ENCODE peak calls at places on chromosomes 3 and 15, in six cellular contexts. G, B, R, U, W and S are unnamed samples.

GRCh38 chr15:62455441-62455921 is 290.4 kb upstream of the C2CD4B start:
- DNase-seq in G (no peak), B (peak), R (no peak), U (no peak), W (no peak), S (peak)

GRCh38 chr15:93051236-93052089 is 37.5 kb downstream of the RGMA start:
- DNase-seq in G (no peak), B (no peak), R (no peak), U (no peak), W (no peak), S (no peak)

GRCh38 chr15:64774556-64775523 is 549 bp downstream of the RBPMS2 start:
- DNase-seq in G (no peak), B (peak), R (no peak), U (no peak), W (no peak), S (no peak)

GRCh38 chr3:20462226-20462625 is 276.2 kb upstream of the SGO1 start:
- DNase-seq in G (no peak), B (no peak), R (no peak), U (peak), W (no peak), S (peak)

GRCh38 chr3:62228467-62228866 is 144.9 kb downstream of the FEZF2 start:
- DNase-seq in G (no peak), B (no peak), R (no peak), U (peak), W (no peak), S (no peak)

GRCh38 chr15:77457619-77458265 is 37.1 kb downstream of the HMG20A start:
- DNase-seq in G (peak), B (no peak), R (no peak), U (no peak), W (peak), S (peak)

GRCh38 chr3:111807826-111808225 is 51.2 kb upstream of the PHLDB2 start:
- DNase-seq in G (no peak), B (no peak), R (no peak), U (peak), W (no peak), S (no peak)

GRCh38 chr15:34154725-34155204 is 52.9 kb downstream of the PGBD4 start:
- DNase-seq in G (peak), B (no peak), R (peak), U (peak), W (no peak), S (peak)

GRCh38 chr3:72632129-72632528 is 216.1 kb downstream of the SHQ1 start:
- DNase-seq in G (no peak), B (no peak), R (no peak), U (no peak), W (no peak), S (no peak)

GRCh38 chr3:195209836-195210551 is 61.0 kb downstream of the XXYLT1 start:
- DNase-seq in G (peak), B (no peak), R (no peak), U (no peak), W (peak), S (peak)

GRCh38 chr15:51883436-51883835 is 54.0 kb downstream of the TMOD3 start:
- DNase-seq in G (peak), B (no peak), R (no peak), U (no peak), W (peak), S (peak)

GRCh38 chr3:55532806-55533205 is 45.7 kb upstream of the WNT5A start:
- DNase-seq in G (no peak), B (no peak), R (no peak), U (no peak), W (no peak), S (no peak)

GRCh38 chr3:3031358-3031757 is 78.8 kb downstream of the IL5RA start:
- DNase-seq in G (no peak), B (no peak), R (no peak), U (no peak), W (no peak), S (no peak)

GRCh38 chr3:81249540-81250029 is 511.9 kb downstream of the GBE1 start:
- DNase-seq in G (peak), B (no peak), R (no peak), U (no peak), W (peak), S (no peak)

GRCh38 chr15:82105458-82106205 is 59.8 kb upstream of the MEX3B start:
- DNase-seq in G (peak), B (no peak), R (no peak), U (no peak), W (peak), S (peak)

GRCh38 chr15:77759896-77760592 is 127.3 kb upstream of the LINGO1 start:
- DNase-seq in G (no peak), B (no peak), R (no peak), U (no peak), W (no peak), S (peak)

GRCh38 chr15:78353093-78353492 is 12.9 kb downstream of the CRABP1 start:
- DNase-seq in G (peak), B (no peak), R (no peak), U (no peak), W (no peak), S (no peak)

GRCh38 chr3:29901097-29901496 is 620.2 kb downstream of the RBMS3 start:
- DNase-seq in G (peak), B (no peak), R (no peak), U (no peak), W (no peak), S (no peak)

GRCh38 chr3:39781025-39781424 is 28.4 kb upstream of the MYRIP start:
- DNase-seq in G (no peak), B (no peak), R (no peak), U (no peak), W (no peak), S (no peak)

GRCh38 chr15:82936966-82937647 is 15.4 kb downstream of the HOMER2 start:
- DNase-seq in G (no peak), B (no peak), R (no peak), U (no peak), W (peak), S (no peak)

GRCh38 chr15:41020311-41020710 is 67.0 kb downstream of the CHAC1 start:
- DNase-seq in G (no peak), B (no peak), R (no peak), U (no peak), W (no peak), S (no peak)

GRCh38 chr3:183283886-183284285 is 30.8 kb downstream of the B3GNT5 start:
- DNase-seq in G (no peak), B (no peak), R (no peak), U (no peak), W (no peak), S (peak)

GRCh38 chr15:63364293-63365003 is 17.2 kb downstream of the CA12 start:
- DNase-seq in G (no peak), B (no peak), R (no peak), U (no peak), W (peak), S (no peak)

GRCh38 chr3:113555138-113555537 is 22.8 kb downstream of the SIDT1 start:
- DNase-seq in G (no peak), B (no peak), R (no peak), U (no peak), W (no peak), S (no peak)

GRCh38 chr15:100780208-100780800 is 99.3 kb upstream of the ALDH1A3 start:
- DNase-seq in G (no peak), B (no peak), R (no peak), U (no peak), W (no peak), S (no peak)

GRCh38 chr3:66010348-66011097 is 28.2 kb downstream of the MAGI1 start:
- DNase-seq in G (no peak), B (peak), R (no peak), U (no peak), W (no peak), S (no peak)

DNA sequence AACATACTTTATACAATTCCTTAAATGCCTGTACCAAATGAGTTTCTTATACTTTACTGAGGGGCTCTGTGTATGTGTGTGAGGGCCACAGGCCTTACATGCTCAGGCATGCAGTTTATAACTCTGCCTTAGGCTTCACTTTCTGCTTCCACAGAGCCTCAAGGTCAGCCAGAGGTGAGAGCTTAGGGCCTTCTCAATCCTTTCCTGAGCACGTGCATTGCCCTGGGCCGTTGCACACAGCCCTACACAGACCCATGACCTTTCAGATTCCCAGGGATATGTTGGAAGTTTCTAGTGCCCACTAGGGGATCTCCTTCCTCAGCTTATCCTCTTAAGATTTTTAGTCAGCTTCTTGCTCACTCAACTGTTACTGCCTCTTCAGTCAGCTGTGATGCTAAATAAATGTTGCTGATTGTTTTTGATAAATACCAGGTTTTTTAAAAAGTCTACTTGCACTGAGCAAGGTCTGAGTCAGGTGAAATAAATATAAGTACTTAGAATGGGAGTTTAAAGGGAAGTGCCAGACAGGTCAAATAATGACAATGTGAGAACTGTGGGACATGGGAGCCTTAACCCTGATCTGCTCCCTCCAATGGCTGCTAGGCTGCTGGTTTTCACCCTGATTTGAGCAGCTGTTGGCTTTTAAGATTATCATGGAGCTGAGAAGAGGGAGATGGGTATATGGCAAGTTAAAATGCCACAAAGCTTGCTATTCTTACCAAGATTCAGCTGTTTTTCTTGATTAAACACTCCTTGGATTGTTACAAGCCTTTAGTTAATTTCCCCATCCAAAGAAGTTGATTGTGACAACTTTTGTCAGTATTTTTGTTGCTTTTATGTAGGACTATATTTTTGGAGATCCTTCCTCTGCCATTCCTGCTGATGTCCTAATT is 169.5 kb downstream of the PLD1 start:
- DNase-seq in G (peak), B (peak), R (no peak), U (no peak), W (peak), S (peak)
- TF ChIP-seq CTCF in G (peak), B (peak), R (no peak), U (peak), W (peak), S (peak)

GRCh38 chr15:25054943-25055342 is 100.2 kb downstream of the SNRPN start:
- DNase-seq in G (no peak), B (no peak), R (no peak), U (no peak), W (no peak), S (no peak)
- H3K4me3 ChIP-seq in G (no peak), B (no peak), R (no peak), U (no peak), W (no peak), S (no peak)

GRCh38 chr15:44195151-44195740 is at the start of gene FRMD5:
- DNase-seq in G (peak), B (peak), R (peak), U (no peak), W (peak), S (peak)
- TF ChIP-seq CTCF in G (peak), B (peak), R (peak), U (peak), W (peak), S (peak)

DNA sequence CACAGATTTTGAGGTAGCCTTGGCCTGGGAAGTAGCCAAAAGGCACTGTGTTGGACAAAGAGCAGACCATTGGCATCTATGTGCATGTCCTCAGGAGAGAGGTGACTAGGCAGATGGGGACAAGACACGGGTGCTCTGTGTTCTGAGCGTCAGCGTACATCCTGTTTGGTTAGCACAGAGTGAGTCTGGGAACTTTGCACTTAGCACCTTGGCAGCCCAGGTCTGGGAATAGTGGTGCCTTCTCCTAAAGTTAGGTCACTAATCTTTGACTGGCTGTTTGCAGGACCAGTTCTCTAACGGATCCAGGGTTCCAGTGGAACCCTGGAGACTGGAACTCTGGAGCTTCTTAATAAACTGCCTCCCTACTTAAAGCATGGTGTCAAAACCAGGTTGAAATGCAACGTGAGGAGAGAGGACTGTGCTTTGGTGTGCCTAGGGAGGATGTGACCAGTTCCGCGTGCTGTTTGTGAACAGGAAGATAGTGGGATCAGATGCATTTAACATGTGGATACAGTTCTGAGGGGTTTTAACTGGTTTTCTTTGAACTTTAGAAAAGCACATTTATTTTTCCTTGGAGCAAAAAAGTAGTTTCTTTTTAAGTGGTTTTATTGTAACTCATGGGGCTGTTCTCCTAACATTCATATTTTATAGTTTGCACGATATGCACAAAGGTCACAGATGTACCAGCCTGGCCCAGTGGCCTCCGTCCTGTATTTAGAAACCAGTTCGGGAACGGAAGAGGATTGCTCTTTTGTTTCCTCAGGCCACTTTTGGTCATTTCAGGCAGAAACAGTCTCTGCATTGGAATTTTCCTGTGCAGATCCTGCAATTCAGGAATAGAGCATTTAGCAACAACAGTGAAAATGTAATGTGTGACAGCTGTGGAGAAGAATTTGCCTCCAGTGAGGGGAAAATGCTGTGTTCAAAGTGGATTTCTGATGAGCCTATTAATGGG is 48.8 kb downstream of the ABHD2 start:
- DNase-seq in G (no peak), B (no peak), R (no peak), U (no peak), W (peak), S (peak)
- H3K4me3 ChIP-seq in G (no peak), B (no peak), R (no peak), U (no peak), W (no peak), S (no peak)

GRCh38 chr3:158110658-158111018 is 749 bp downstream of the RSRC1 start:
- DNase-seq in G (no peak), B (no peak), R (no peak), U (no peak), W (no peak), S (no peak)

GRCh38 chr3:158109295-158109803 is 540 bp upstream of the RSRC1 start:
- DNase-seq in G (no peak), B (no peak), R (no peak), U (no peak), W (peak), S (no peak)

GRCh38 chr3:158108596-158108995 is 1.3 kb upstream of the RSRC1 start:
- DNase-seq in G (no peak), B (no peak), R (no peak), U (no peak), W (peak), S (peak)

GRCh38 chr3:158111861-158112260 is 2.0 kb downstream of the RSRC1 start:
- DNase-seq in G (no peak), B (no peak), R (no peak), U (no peak), W (no peak), S (no peak)

GRCh38 chr3:158109804-158110657 is at the start of gene RSRC1:
- DNase-seq in G (peak), B (peak), R (peak), U (peak), W (peak), S (peak)
- TF ChIP-seq CTCF in G (no peak), B (no peak), R (no peak), U (no peak), W (no peak), S (no peak)

GRCh38 chr3:36381311-36381956 is 1.1 kb downstream of the STAC start:
- DNase-seq in G (no peak), B (no peak), R (no peak), U (no peak), W (peak), S (peak)
- H3K4me3 ChIP-seq in G (no peak), B (peak), R (no peak), U (peak), W (peak), S (peak)

GRCh38 chr3:14401692-14402303 is 608 bp upstream of the SLC6A6 start:
- DNase-seq in G (no peak), B (no peak), R (no peak), U (no peak), W (no peak), S (no peak)

GRCh38 chr3:14396293-14396692 is 6.1 kb upstream of the SLC6A6 start:
- DNase-seq in G (no peak), B (no peak), R (no peak), U (no peak), W (no peak), S (no peak)

GRCh38 chr3:14397531-14397930 is 4.9 kb upstream of the SLC6A6 start:
- DNase-seq in G (no peak), B (no peak), R (no peak), U (no peak), W (no peak), S (no peak)

GRCh38 chr3:14397940-14398800 is 4.2 kb upstream of the SLC6A6 start:
- DNase-seq in G (no peak), B (no peak), R (no peak), U (no peak), W (no peak), S (no peak)

DNA sequence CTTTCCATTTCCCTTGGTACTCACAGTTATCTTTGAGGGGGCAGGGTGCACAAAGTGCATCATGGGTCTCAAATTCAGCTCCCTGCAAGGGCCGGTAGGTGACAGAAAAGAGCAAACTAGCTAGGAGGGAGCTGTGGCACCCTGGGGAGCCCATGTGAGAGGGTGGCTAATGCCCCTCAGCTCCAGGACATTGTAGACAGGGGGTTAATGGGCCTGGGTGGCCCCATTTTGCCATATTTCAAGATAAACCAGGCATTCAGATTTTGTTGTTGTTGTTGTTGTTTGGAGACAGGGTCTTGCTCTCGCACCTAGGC is 3.6 kb upstream of the SLC6A6 start:
- DNase-seq in G (no peak), B (no peak), R (no peak), U (no peak), W (no peak), S (no peak)
- TF ChIP-seq CTCF in G (no peak), B (no peak), R (no peak), U (no peak), W (no peak), S (no peak)

GRCh38 chr3:169992781-169993180 is 26.2 kb downstream of the SEC62 start:
- DNase-seq in G (no peak), B (no peak), R (no peak), U (no peak), W (no peak), S (no peak)

GRCh38 chr3:169990431-169990830 is 23.8 kb downstream of the SEC62 start:
- DNase-seq in G (no peak), B (no peak), R (no peak), U (no peak), W (no peak), S (no peak)

GRCh38 chr3:169996063-169996462 is 29.5 kb downstream of the SEC62 start:
- DNase-seq in G (no peak), B (no peak), R (no peak), U (no peak), W (no peak), S (no peak)

DNA sequence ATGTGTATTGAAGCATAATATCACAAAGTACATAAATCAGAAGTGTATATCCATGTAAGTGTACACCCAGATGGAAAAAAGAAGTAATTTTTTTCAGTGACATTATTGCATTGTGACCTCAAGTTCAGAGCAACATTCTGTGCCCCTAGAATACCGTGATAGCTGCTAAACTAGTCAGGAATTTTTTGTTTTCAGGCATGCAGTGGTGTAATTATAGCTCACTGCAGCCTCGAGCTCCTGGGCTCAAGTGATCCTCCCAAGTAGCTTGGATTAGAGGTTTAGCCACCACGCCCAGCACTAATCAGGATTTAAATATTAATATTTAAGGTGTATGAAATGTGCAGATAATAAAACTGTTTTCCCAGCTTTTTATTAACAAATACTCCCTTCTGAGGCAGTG is 25.5 kb downstream of the SEC62 start:
- DNase-seq in G (no peak), B (peak), R (no peak), U (no peak), W (no peak), S (no peak)
- H3K4me3 ChIP-seq in G (no peak), B (no peak), R (no peak), U (no peak), W (no peak), S (no peak)

GRCh38 chr3:134933997-134934396 is 138.9 kb downstream of the EPHB1 start:
- DNase-seq in G (no peak), B (no peak), R (no peak), U (no peak), W (no peak), S (no peak)

GRCh38 chr3:134937256-134938023 is 142.4 kb downstream of the EPHB1 start:
- DNase-seq in G (no peak), B (no peak), R (no peak), U (no peak), W (peak), S (no peak)

GRCh38 chr3:134941820-134942219 is 146.8 kb downstream of the EPHB1 start:
- DNase-seq in G (no peak), B (no peak), R (no peak), U (no peak), W (no peak), S (no peak)

GRCh38 chr3:134934933-134935332 is 139.9 kb downstream of the EPHB1 start:
- DNase-seq in G (no peak), B (no peak), R (no peak), U (no peak), W (no peak), S (no peak)

DNA sequence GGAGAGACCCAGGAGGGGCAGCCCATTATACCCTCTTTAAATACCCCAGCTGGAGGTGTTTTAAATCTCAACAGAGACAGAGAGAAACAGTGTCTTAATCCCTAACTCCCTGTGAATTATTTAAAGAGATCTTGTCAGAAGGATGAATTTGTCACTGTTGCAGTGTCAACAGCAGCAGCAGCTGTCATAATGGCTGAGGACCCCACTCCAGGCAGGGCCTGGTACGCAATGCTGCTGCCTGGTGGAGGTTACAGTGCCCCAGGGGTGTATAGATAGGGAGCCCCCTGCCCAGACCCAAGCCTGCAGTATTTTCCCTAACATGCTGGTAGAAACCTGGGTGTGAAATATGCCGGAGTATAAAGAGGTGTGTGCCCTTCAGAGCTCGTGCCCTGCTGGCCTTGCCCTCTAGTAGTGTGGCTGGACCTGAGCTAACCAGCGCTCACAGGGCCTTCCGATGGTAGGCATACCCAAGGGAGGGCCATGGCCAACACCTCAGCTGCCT is 143.0 kb downstream of the EPHB1 start:
- DNase-seq in G (no peak), B (no peak), R (no peak), U (no peak), W (no peak), S (no peak)
- TF ChIP-seq CTCF in G (no peak), B (no peak), R (no peak), U (no peak), W (no peak), S (no peak)